ENCODE peak calls at places on chromosomes 7 and 10, in four cellular contexts. One of them, this sample, is unnamed.

GRCh38 chr7:43716598-43716997 is 12.7 kb downstream of the COA1 start:
- DNase-seq in PC-3: no peak
- DNase-seq in AG10803: no peak
- DNase-seq in nephron progenitor cell: no peak
- DNase-seq in this sample: no peak

GRCh38 chr7:114930107-114930521 is 8.2 kb downstream of the MDFIC start:
- DNase-seq in AG10803: no peak
- DNase-seq in PC-3: no peak
- DNase-seq in nephron progenitor cell: no peak
- DNase-seq in this sample: no peak

GRCh38 chr10:130956251-130956650 is 355.3 kb downstream of the TCERG1L start:
- DNase-seq in PC-3: no peak
- DNase-seq in nephron progenitor cell: no peak
- DNase-seq in AG10803: no peak
- DNase-seq in this sample: no peak

GRCh38 chr10:49366460-49366859 is 29.4 kb downstream of the DRGX start:
- DNase-seq in nephron progenitor cell: no peak
- DNase-seq in AG10803: no peak
- DNase-seq in PC-3: no peak
- DNase-seq in this sample: no peak

GRCh38 chr10:62157601-62158000 is 111.0 kb downstream of the RTKN2 start:
- DNase-seq in AG10803: no peak
- DNase-seq in PC-3: no peak
- DNase-seq in nephron progenitor cell: no peak
- DNase-seq in this sample: no peak

GRCh38 chr10:63128443-63128842 is 4.7 kb upstream of the NRBF2 start:
- DNase-seq in nephron progenitor cell: no peak
- DNase-seq in PC-3: no peak
- DNase-seq in AG10803: peak; percentile 71
- DNase-seq in this sample: no peak

GRCh38 chr7:149071641-149072437 is 18.7 kb downstream of the ZNF786 start:
- DNase-seq in nephron progenitor cell: peak; percentile 62
- DNase-seq in AG10803: peak; percentile 2
- DNase-seq in PC-3: no peak
- DNase-seq in this sample: peak; percentile 69

GRCh38 chr10:103640436-103641181 is 147.1 kb downstream of the NEURL1 start:
- DNase-seq in PC-3: no peak
- DNase-seq in nephron progenitor cell: no peak
- DNase-seq in AG10803: peak; percentile 61
- DNase-seq in this sample: no peak

GRCh38 chr10:48523212-48523819 is 81.6 kb downstream of the ARHGAP22 start:
- DNase-seq in AG10803: peak; percentile 95
- DNase-seq in nephron progenitor cell: peak; percentile 50
- DNase-seq in PC-3: peak; percentile 86
- DNase-seq in this sample: peak; percentile 46

GRCh38 chr7:20241491-20242261 is 24.5 kb upstream of the MACC1 start:
- DNase-seq in AG10803: peak; percentile 99
- DNase-seq in nephron progenitor cell: no peak
- DNase-seq in PC-3: peak; percentile 83
- DNase-seq in this sample: no peak

GRCh38 chr10:132677096-132677904 is 108.6 kb downstream of the NKX6-2 start:
- DNase-seq in nephron progenitor cell: no peak
- DNase-seq in AG10803: no peak
- DNase-seq in PC-3: no peak
- DNase-seq in this sample: no peak

GRCh38 chr7:104971290-104972071 is 42.5 kb upstream of the KMT2E start:
- DNase-seq in AG10803: peak; percentile 66
- DNase-seq in nephron progenitor cell: no peak
- DNase-seq in PC-3: peak; percentile 47
- DNase-seq in this sample: no peak

GRCh38 chr7:405489-406211 is 114.0 kb downstream of the PDGFA start:
- DNase-seq in PC-3: no peak
- DNase-seq in AG10803: no peak
- DNase-seq in nephron progenitor cell: peak; percentile 53
- DNase-seq in this sample: no peak

GRCh38 chr10:73759512-73760115 is 15.4 kb downstream of the SEC24C start:
- DNase-seq in PC-3: peak; percentile 67
- DNase-seq in nephron progenitor cell: no peak
- DNase-seq in AG10803: no peak
- DNase-seq in this sample: no peak

GRCh38 chr7:148697256-148697841 is 1.4 kb upstream of the CUL1 start:
- DNase-seq in PC-3: no peak
- DNase-seq in nephron progenitor cell: no peak
- DNase-seq in AG10803: peak; percentile 73
- DNase-seq in this sample: no peak

GRCh38 chr7:94971051-94971867 is 63.9 kb downstream of the PPP1R9A start:
- DNase-seq in nephron progenitor cell: no peak
- DNase-seq in AG10803: peak; percentile 39
- DNase-seq in PC-3: peak; percentile 43
- DNase-seq in this sample: no peak

GRCh38 chr7:46909601-46910051 is 672.3 kb downstream of the TNS3 start:
- DNase-seq in PC-3: peak; percentile 75
- DNase-seq in AG10803: peak; percentile 91
- DNase-seq in nephron progenitor cell: no peak
- DNase-seq in this sample: no peak

GRCh38 chr10:126233721-126234120 is 154.6 kb downstream of the ADAM12 start:
- DNase-seq in AG10803: no peak
- DNase-seq in PC-3: no peak
- DNase-seq in nephron progenitor cell: no peak
- DNase-seq in this sample: no peak

GRCh38 chr10:99828464-99828863 is 46.0 kb downstream of the ABCC2 start:
- DNase-seq in nephron progenitor cell: no peak
- DNase-seq in AG10803: no peak
- DNase-seq in PC-3: no peak
- DNase-seq in this sample: no peak

GRCh38 chr7:149794665-149795064 is 21.3 kb upstream of the ZNF467 start:
- DNase-seq in PC-3: no peak
- DNase-seq in nephron progenitor cell: peak; percentile 51
- DNase-seq in AG10803: no peak
- DNase-seq in this sample: no peak

GRCh38 chr10:74919671-74920070 is 93.3 kb downstream of the KAT6B start:
- DNase-seq in AG10803: no peak
- DNase-seq in nephron progenitor cell: no peak
- DNase-seq in PC-3: no peak
- DNase-seq in this sample: no peak

DNA sequence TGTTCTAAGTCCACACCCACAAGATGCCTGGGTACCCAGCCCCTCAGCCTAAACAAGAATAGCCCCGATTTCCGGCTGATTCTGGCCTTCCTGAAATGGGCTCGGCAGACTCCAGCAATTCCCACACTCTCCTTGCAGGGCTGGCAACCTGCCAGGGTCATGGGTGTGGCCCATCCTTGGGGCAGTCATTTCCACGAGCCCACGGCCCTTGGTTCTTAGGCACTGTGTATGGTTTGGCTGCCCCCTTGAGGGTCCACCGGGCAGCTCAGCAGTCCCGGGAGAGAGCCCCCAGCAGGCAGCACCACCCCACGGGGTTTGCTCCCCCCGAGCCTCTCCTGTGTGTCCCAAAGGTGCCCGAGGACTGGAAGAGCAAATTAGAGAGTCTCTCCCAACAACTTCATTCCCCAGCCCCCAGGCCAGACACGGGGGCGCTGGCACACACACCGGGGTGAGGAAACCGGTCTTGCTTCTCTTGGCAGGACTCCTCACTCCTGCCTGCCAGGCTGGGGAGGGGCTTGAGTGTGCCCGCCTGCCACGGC is 142.2 kb downstream of the EMX2 start:
- DNase-seq in PC-3: peak; percentile 51
- DNase-seq in nephron progenitor cell: no peak
- DNase-seq in AG10803: peak; percentile 76
- DNase-seq in this sample: no peak
- TF ChIP-seq CTCF in PC-3: peak; percentile 44
- TF ChIP-seq CTCF in nephron progenitor cell: no peak
- TF ChIP-seq CTCF in AG10803: peak; percentile 52
- TF ChIP-seq CTCF in this sample: no peak

DNA sequence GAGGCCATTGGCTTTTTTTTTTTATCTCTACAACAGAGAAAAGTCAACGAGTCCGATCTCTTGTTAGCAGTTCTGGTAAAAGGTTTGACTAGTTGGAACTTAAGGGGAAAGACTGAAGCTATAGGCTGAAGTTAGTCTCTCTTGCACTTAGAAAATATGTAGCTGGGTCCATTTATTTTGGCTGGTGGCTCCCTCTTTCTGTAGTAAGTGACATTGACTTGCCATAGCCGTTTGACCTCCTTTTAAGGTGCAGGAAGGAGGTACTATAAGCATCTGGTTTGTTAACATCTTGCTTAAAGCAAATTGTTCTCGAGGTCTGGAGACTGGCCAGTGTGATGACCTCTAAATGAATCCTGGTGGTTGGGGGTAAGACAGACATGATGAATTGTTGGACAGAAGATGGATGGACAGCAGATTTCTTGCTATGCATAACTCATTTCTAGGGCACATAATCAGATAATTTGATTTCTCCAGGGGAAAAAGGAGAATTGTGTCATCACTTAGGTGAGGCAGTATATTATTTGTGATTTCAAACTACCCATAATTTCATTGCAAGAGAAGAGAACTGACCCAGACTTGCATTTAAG is 356.3 kb upstream of the GALNT17 start:
- DNase-seq in AG10803: peak; percentile 33
- DNase-seq in PC-3: no peak
- DNase-seq in nephron progenitor cell: no peak
- DNase-seq in this sample: no peak
- TF ChIP-seq CTCF in AG10803: peak; percentile 21
- TF ChIP-seq CTCF in PC-3: no peak
- TF ChIP-seq CTCF in nephron progenitor cell: no peak
- TF ChIP-seq CTCF in this sample: no peak

GRCh38 chr7:84188811-84189405 is 5.7 kb downstream of the SEMA3A start:
- DNase-seq in nephron progenitor cell: no peak
- DNase-seq in PC-3: peak; percentile 63
- DNase-seq in AG10803: no peak
- DNase-seq in this sample: no peak
- TF ChIP-seq CTCF in nephron progenitor cell: peak; percentile 22
- TF ChIP-seq CTCF in PC-3: peak; percentile 80
- TF ChIP-seq CTCF in AG10803: peak; percentile 55
- TF ChIP-seq CTCF in this sample: no peak

GRCh38 chr10:94076325-94076841 is 82.7 kb downstream of the PLCE1 start:
- DNase-seq in PC-3: peak; percentile 33
- DNase-seq in AG10803: peak; percentile 81
- DNase-seq in nephron progenitor cell: no peak
- DNase-seq in this sample: no peak
- TF ChIP-seq CTCF in PC-3: peak; percentile 49
- TF ChIP-seq CTCF in AG10803: peak; percentile 76
- TF ChIP-seq CTCF in nephron progenitor cell: no peak
- TF ChIP-seq CTCF in this sample: peak; percentile 16

DNA sequence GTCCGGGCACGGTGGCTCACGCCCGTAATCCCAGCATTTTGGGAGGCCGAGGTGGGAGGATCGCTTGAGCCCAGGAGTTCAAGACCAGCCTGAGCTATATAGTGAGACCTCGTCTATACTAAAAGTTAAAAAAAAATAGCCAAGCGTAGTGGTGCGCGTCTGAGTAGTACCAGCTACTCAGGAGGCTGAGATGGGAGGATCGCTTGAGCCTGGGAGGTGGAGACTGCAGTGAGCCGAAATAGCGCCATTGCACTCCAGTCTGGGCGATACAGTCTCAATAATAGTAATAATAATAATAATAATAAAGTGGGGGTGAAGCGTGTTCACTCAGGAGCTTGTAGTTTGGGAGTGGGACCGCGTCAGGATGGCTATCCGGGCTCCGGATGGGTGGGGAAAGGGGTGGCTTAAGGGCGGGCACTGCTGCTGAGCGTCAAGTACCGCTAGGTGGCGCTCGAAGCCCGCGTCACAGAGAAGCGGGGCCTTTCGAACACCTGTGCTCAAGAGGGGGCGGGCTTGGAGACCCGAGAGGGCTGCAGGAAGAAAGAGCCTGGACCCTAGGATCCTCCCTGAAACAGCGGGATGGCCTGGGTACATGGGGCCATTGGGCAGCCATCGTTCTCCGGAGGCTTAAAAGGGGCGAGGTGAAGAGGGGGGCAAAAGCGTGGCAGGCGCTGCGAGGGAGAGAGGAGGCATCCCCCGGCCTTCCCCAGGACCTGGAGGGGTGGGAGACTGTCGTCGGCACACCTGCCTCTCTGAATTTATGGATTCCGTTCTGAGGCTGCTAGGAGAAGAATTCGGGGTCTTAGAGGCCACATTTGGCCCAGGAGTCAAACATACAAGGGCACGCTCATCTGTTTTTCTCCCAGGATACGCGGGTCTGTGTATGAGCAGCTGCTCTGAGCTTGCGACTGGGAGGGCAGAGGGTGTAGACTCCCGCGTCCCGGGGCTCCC is 14.5 kb downstream of the LBX1 start:
- DNase-seq in nephron progenitor cell: peak; percentile 89
- DNase-seq in PC-3: peak; percentile 73
- DNase-seq in AG10803: no peak
- DNase-seq in this sample: peak; percentile 77
- TF ChIP-seq CTCF in nephron progenitor cell: peak; percentile 90
- TF ChIP-seq CTCF in PC-3: peak; percentile 74
- TF ChIP-seq CTCF in AG10803: peak; percentile 75
- TF ChIP-seq CTCF in this sample: peak; percentile 93

GRCh38 chr7:137129025-137129424 is 214.5 kb downstream of the PTN start:
- DNase-seq in PC-3: no peak
- DNase-seq in AG10803: no peak
- DNase-seq in nephron progenitor cell: no peak
- DNase-seq in this sample: no peak
- TF ChIP-seq CTCF in PC-3: no peak
- TF ChIP-seq CTCF in AG10803: no peak
- TF ChIP-seq CTCF in nephron progenitor cell: no peak
- TF ChIP-seq CTCF in this sample: no peak

GRCh38 chr7:33836797-33837355 is 68.5 kb upstream of the BMPER start:
- DNase-seq in PC-3: peak; percentile 51
- DNase-seq in nephron progenitor cell: no peak
- DNase-seq in AG10803: no peak
- DNase-seq in this sample: no peak
- TF ChIP-seq CTCF in PC-3: peak; percentile 87
- TF ChIP-seq CTCF in nephron progenitor cell: peak; percentile 7
- TF ChIP-seq CTCF in AG10803: peak; percentile 26
- TF ChIP-seq CTCF in this sample: peak; percentile 39